ENCODE peak calls at places on chromosome X, in eight cellular contexts. L is foreskin fibroblast; T is RWPE1; X is activated CD4-positive, alpha-beta T cell treated with anti-CD3 and anti-CD28 coated beads, Interleukin-2, amount 10 ng/mL, durations not matched to agents 7 days and 5 days; W is midbrain; I is KG1; V is NCI-H1694; K is A172. J is an unnamed sample.

GRCh38 chrX:50996930-50997329 is 86.4 kb downstream of the BMP15 start:
- DNase-seq in V (no peak), K (no peak), X (no peak), W (no peak), T (no peak), I (no peak), L (no peak), J (no peak)

GRCh38 chrX:9646471-9647038 is 119.1 kb downstream of the GPR143 start:
- DNase-seq in I (no peak), T (no peak), K (no peak), X (no peak), W (no peak), V (no peak), L (no peak), J (peak; percentile 38)

GRCh38 chrX:115233497-115234219 is at the start of gene LRCH2:
- DNase-seq in K (no peak), T (no peak), L (peak; percentile 32), X (no peak), V (no peak), W (peak; percentile 55), I (no peak), J (peak; percentile 58)

GRCh38 chrX:138986866-138987265 is 275.3 kb upstream of the FGF13 start:
- DNase-seq in I (no peak), V (no peak), T (no peak), K (no peak), L (no peak), W (no peak), X (no peak), J (no peak)

GRCh38 chrX:139213241-139213709 is 317.3 kb upstream of the F9 start:
- DNase-seq in W (no peak), T (no peak), L (no peak), K (no peak), I (no peak), V (no peak), X (no peak), J (no peak)

GRCh38 chrX:110600745-110601310 is 194.8 kb downstream of the CHRDL1 start:
- DNase-seq in T (no peak), I (no peak), L (peak; percentile 69), X (no peak), W (no peak), K (peak; percentile 5), V (no peak), J (no peak)

GRCh38 chrX:48741834-48742233 is 19.7 kb upstream of the GLOD5 start:
- DNase-seq in K (no peak), I (no peak), L (no peak), V (no peak), T (no peak), X (no peak), W (no peak), J (no peak)

GRCh38 chrX:120736989-120737388 is 107.1 kb upstream of the C1GALT1C1 start:
- DNase-seq in I (no peak), X (no peak), V (no peak), T (peak; percentile 19), L (peak; percentile 57), K (peak; percentile 48), W (no peak), J (no peak)

GRCh38 chrX:40527543-40527942 is 53.2 kb upstream of the ATP6AP2 start:
- DNase-seq in L (no peak), T (no peak), I (no peak), W (no peak), X (no peak), K (no peak), V (no peak), J (no peak)

GRCh38 chrX:26352891-26353430 is 137.0 kb downstream of the MAGEB5 start:
- DNase-seq in X (no peak), L (no peak), K (no peak), I (no peak), W (no peak), T (no peak), V (no peak), J (no peak)

GRCh38 chrX:109403927-109404326 is 78.0 kb downstream of the GUCY2F start:
- DNase-seq in V (no peak), T (no peak), X (no peak), W (no peak), K (no peak), I (no peak), L (no peak), J (no peak)

GRCh38 chrX:136652822-136653723 is 5.1 kb downstream of the CD40LG start:
- DNase-seq in L (no peak), X (peak; percentile 35), V (no peak), W (no peak), K (no peak), I (no peak), T (no peak), J (no peak)

GRCh38 chrX:130981836-130982235 is 76.3 kb upstream of the ARHGAP36 start:
- DNase-seq in W (no peak), X (no peak), V (no peak), K (no peak), L (no peak), I (no peak), T (no peak), J (no peak)

GRCh38 chrX:1401611-1402430 is 9.9 kb upstream of the SLC25A6 start:
- DNase-seq in K (no peak), V (no peak), W (no peak), I (no peak), X (no peak), L (no peak), T (no peak), J (no peak)

GRCh38 chrX:10142041-10142589 is 14.7 kb upstream of the CLCN4 start:
- DNase-seq in L (no peak), V (no peak), K (no peak), W (no peak), T (no peak), I (no peak), X (no peak), J (no peak)

GRCh38 chrX:109537324-109537665 is 651 bp downstream of the NXT2 start:
- DNase-seq in K (no peak), W (peak; percentile 65), X (peak; percentile 6), L (peak; percentile 36), V (no peak), T (peak; percentile 29), I (peak; percentile 1), J (peak; percentile 32)

GRCh38 chrX:124127496-124127895 is 166.0 kb downstream of the STAG2 start:
- DNase-seq in K (no peak), L (no peak), V (no peak), I (no peak), X (no peak), W (no peak), T (no peak), J (no peak)

GRCh38 chrX:350534-351321 is 32.1 kb upstream of the GTPBP6 start:
- DNase-seq in V (no peak), W (no peak), X (no peak), L (no peak), T (no peak), K (no peak), I (no peak), J (no peak)

GRCh38 chrX:41512394-41512793 is 65.3 kb downstream of the NYX start:
- DNase-seq in T (no peak), I (no peak), V (no peak), L (no peak), X (peak; percentile 37), W (no peak), K (no peak), J (no peak)

GRCh38 chrX:1595711-1596060 is 4.3 kb downstream of the AKAP17A start:
- DNase-seq in T (no peak), K (no peak), I (no peak), L (no peak), W (no peak), X (no peak), V (no peak), J (no peak)

GRCh38 chrX:24285082-24285481 is 28.8 kb downstream of the SUPT20HL2 start:
- DNase-seq in T (no peak), L (no peak), I (no peak), V (no peak), X (no peak), K (peak; percentile 13), W (no peak), J (no peak)

GRCh38 chrX:47170861-47171692 is 22.6 kb upstream of the UBA1 start:
- DNase-seq in I (no peak), T (no peak), V (no peak), X (no peak), L (no peak), W (no peak), K (no peak), J (no peak)

GRCh38 chrX:21740329-21741274 is 17.3 kb downstream of the SMPX start:
- DNase-seq in X (no peak), T (no peak), W (no peak), V (no peak), I (no peak), K (no peak), L (no peak), J (no peak)

J was measured in Ammon's horn.